ENCODE peak calls at places on chromosomes 3 and 15, in seven cellular contexts. O is stimulated activated CD4-positive, alpha-beta T cell treated with anti-CD3 and anti-CD28 coated beads, Interleukin-4, amount 100 ng/mL, for 48 hours; R is substantia nigra; U is stimulated activated naive B cell treated with anti-CD40 and anti-IgM and Interleukin-4, amounts not matched to agents 10 μg/mL and 1 μg/mL and 100 μg/mL, for 72 hours; M is hypothalamus; Z is effector memory CD4-positive, alpha-beta T cell; B is Peyer's patch. C is an unnamed sample.

GRCh38 chr15:36798366-36798765 is 218.9 kb downstream of the CDIN1 start:
- DNase-seq in M (no peak), U (no peak), Z (no peak), O (no peak), R (no peak), B (no peak), C (no peak)

GRCh38 chr3:18379647-18380046 is 45.5 kb downstream of the SATB1 start:
- DNase-seq in Z (no peak), U (no peak), M (no peak), B (no peak), O (no peak), R (no peak), C (no peak)

GRCh38 chr3:134871818-134872217 is 76.8 kb downstream of the EPHB1 start:
- DNase-seq in Z (no peak), M (no peak), R (no peak), B (no peak), U (no peak), O (no peak), C (no peak)

GRCh38 chr15:77546050-77546501 is 86.6 kb downstream of the LINGO1 start:
- DNase-seq in M (no peak), Z (no peak), U (no peak), B (peak), O (no peak), R (no peak), C (no peak)

GRCh38 chr3:22399566-22399965 is 648.6 kb upstream of the ZNF385D start:
- DNase-seq in M (no peak), O (no peak), U (no peak), Z (no peak), R (no peak), B (no peak), C (no peak)

GRCh38 chr15:82749951-82750830 is 40.5 kb upstream of the AP3B2 start:
- DNase-seq in U (peak), R (peak), B (peak), O (peak), M (peak), Z (peak), C (peak)

GRCh38 chr15:54618120-54618519 is 578.6 kb downstream of the RSL24D1 start:
- DNase-seq in Z (no peak), U (no peak), B (no peak), M (no peak), R (no peak), O (no peak), C (no peak)

GRCh38 chr3:102089182-102089581 is 239.9 kb downstream of the NFKBIZ start:
- DNase-seq in U (no peak), B (no peak), M (no peak), O (no peak), Z (no peak), R (no peak), C (no peak)

GRCh38 chr3:108293858-108294257 is 2.5 kb upstream of the HHLA2 start:
- DNase-seq in B (no peak), Z (no peak), R (no peak), U (no peak), M (no peak), O (no peak), C (no peak)

GRCh38 chr3:194070634-194071409 is 65.1 kb upstream of the HES1 start:
- DNase-seq in R (peak), Z (peak), M (peak), U (peak), O (peak), B (peak), C (no peak)

GRCh38 chr15:90597477-90598052 is 67.8 kb downstream of the CRTC3 start:
- DNase-seq in M (no peak), R (no peak), O (no peak), B (no peak), U (no peak), Z (no peak), C (no peak)

GRCh38 chr3:125125822-125126245 is 70.0 kb upstream of the HEG1 start:
- DNase-seq in U (no peak), R (no peak), B (no peak), O (peak), Z (no peak), M (no peak), C (no peak)

GRCh38 chr15:39133201-39133600 is 447.7 kb upstream of the THBS1 start:
- DNase-seq in O (no peak), Z (no peak), U (no peak), M (no peak), R (no peak), B (no peak), C (no peak)

GRCh38 chr3:58534592-58535494 is 2.1 kb downstream of the ACOX2 start:
- DNase-seq in B (no peak), M (no peak), O (no peak), R (no peak), U (no peak), Z (no peak), C (no peak)

GRCh38 chr3:43465109-43465508 is 156.7 kb downstream of the ANO10 start:
- DNase-seq in O (no peak), Z (no peak), U (no peak), M (no peak), R (no peak), B (no peak), C (no peak)

GRCh38 chr15:31031471-31032064 is 40.1 kb upstream of the MTMR10 start:
- DNase-seq in Z (no peak), O (no peak), R (no peak), U (no peak), M (no peak), B (no peak), C (no peak)

GRCh38 chr15:51094606-51095569 is at the start of gene TNFAIP8L3:
- DNase-seq in Z (no peak), M (no peak), O (no peak), B (no peak), R (no peak), U (no peak), C (no peak)

GRCh38 chr15:33211409-33211808 is 16.9 kb upstream of the FMN1 start:
- DNase-seq in U (no peak), B (no peak), M (no peak), O (no peak), Z (no peak), R (no peak), C (no peak)

GRCh38 chr15:68818088-68818670 is 2.5 kb downstream of the ANP32A start:
- DNase-seq in R (peak), O (peak), U (peak), Z (peak), B (peak), M (no peak), C (no peak)

GRCh38 chr3:123880998-123881561 is 3.1 kb downstream of the MYLK start:
- DNase-seq in U (no peak), Z (no peak), O (no peak), R (no peak), M (no peak), B (no peak), C (no peak)

GRCh38 chr15:101071651-101072050 is 152.5 kb downstream of the LRRK1 start:
- DNase-seq in R (no peak), B (peak), Z (no peak), U (no peak), M (no peak), O (no peak), C (no peak)

GRCh38 chr15:63414474-63415201 is 33.0 kb upstream of the CA12 start:
- DNase-seq in O (no peak), M (no peak), R (no peak), Z (no peak), U (no peak), B (no peak), C (no peak)

GRCh38 chr15:40795019-40795418 is 11.9 kb upstream of the ZFYVE19 start:
- DNase-seq in Z (no peak), R (no peak), O (no peak), U (no peak), M (no peak), B (no peak), C (no peak)

GRCh38 chr3:116640119-116640518 is 69.5 kb upstream of the TUSC7 start:
- DNase-seq in M (no peak), Z (no peak), U (no peak), O (no peak), R (no peak), B (no peak), C (no peak)

GRCh38 chr15:99696096-99696495 is 37.1 kb downstream of the LYSMD4 start:
- DNase-seq in R (no peak), Z (no peak), M (no peak), O (no peak), U (no peak), B (no peak), C (no peak)

GRCh38 chr15:64536244-64536836 is 76.0 kb downstream of the ZNF609 start:
- DNase-seq in O (peak), U (no peak), R (no peak), Z (no peak), B (no peak), M (no peak), C (no peak)

GRCh38 chr3:154794383-154794782 is 285.7 kb upstream of the MME start:
- DNase-seq in M (no peak), U (no peak), O (no peak), B (no peak), R (no peak), Z (no peak), C (no peak)

GRCh38 chr3:45773044-45773443 is 23.3 kb downstream of the SLC6A20 start:
- DNase-seq in U (no peak), Z (no peak), B (no peak), M (no peak), R (no peak), O (no peak), C (no peak)

GRCh38 chr3:179297971-179298725 is 24.7 kb upstream of the ZNF639 start:
- DNase-seq in O (no peak), Z (no peak), U (no peak), B (no peak), M (no peak), R (no peak), C (no peak)

GRCh38 chr15:59609730-59610712 is 1.6 kb upstream of the GCNT3 start:
- DNase-seq in O (no peak), Z (no peak), B (no peak), U (no peak), M (no peak), R (no peak), C (no peak)

C was measured in cerebellar nuclear complex.